ENCODE peak calls at places on chromosomes 3 and 15, in nine cellular contexts. H is A549, Y is colonic mucosa, D is cardiac muscle cell, P is tibial artery, T is HCT116, Q is fibroblast of mammary gland, M is D721Med, V is glutamatergic neuron. Z is an unnamed sample.

GRCh38 chr15:80367094-80367493 is 37.1 kb upstream of the ARNT2 start:
- DNase-seq in Q (peak; percentile 35), D (peak; percentile 52), V (no peak), P (no peak), T (peak; percentile 45), Y (no peak), M (no peak), H (peak; percentile 77), Z (no peak)

GRCh38 chr3:121477589-121477988 is 68.2 kb downstream of the POLQ start:
- DNase-seq in Y (no peak), V (no peak), P (no peak), M (no peak), D (peak; percentile 54), T (no peak), Q (peak; percentile 92), H (no peak), Z (no peak)

GRCh38 chr3:123424321-123424998 is 24.4 kb downstream of the ADCY5 start:
- DNase-seq in T (no peak), Q (no peak), D (no peak), Y (no peak), V (no peak), P (peak; percentile 54), H (no peak), M (no peak), Z (no peak)

GRCh38 chr3:117439812-117440211 is 730.2 kb downstream of the TUSC7 start:
- DNase-seq in Q (peak; percentile 26), P (no peak), V (no peak), Y (no peak), T (no peak), D (peak; percentile 48), M (no peak), H (peak; percentile 24), Z (no peak)

GRCh38 chr15:72168131-72168825 is 29.3 kb downstream of the GRAMD2A start:
- DNase-seq in D (peak; percentile 70), H (no peak), V (no peak), Q (no peak), M (no peak), T (no peak), Y (no peak), P (no peak), Z (no peak)

GRCh38 chr15:48177383-48177874 is 666 bp downstream of the MYEF2 start:
- DNase-seq in H (peak; percentile 48), Q (peak; percentile 53), T (no peak), M (no peak), Y (no peak), P (no peak), D (peak; percentile 30), V (no peak), Z (no peak)

GRCh38 chr15:74328331-74329056 is 39.0 kb downstream of the CYP11A1 start:
- DNase-seq in D (no peak), M (no peak), T (no peak), P (no peak), H (no peak), V (peak; percentile 24), Y (no peak), Q (no peak), Z (no peak)

GRCh38 chr3:148077318-148077923 is 620.3 kb upstream of the AGTR1 start:
- DNase-seq in Y (no peak), D (peak; percentile 39), V (no peak), T (peak; percentile 26), H (peak; percentile 9), M (no peak), Q (peak; percentile 48), P (no peak), Z (no peak)

GRCh38 chr3:70803891-70804290 is 491.5 kb upstream of the MDFIC2 start:
- DNase-seq in H (no peak), Y (no peak), V (no peak), P (no peak), Q (no peak), M (no peak), D (no peak), T (no peak), Z (no peak)
- TF ChIP-seq CTCF in H (no peak), Y (no peak), V (no peak), P (no peak), Q (no peak), M (no peak), D (no peak), T (no peak), Z (no peak)

GRCh38 chr3:138687236-138687635 is 78.7 kb downstream of the FAIM start:
- DNase-seq in Y (no peak), Q (peak; percentile 76), M (no peak), P (no peak), V (no peak), T (no peak), D (no peak), H (no peak), Z (no peak)

GRCh38 chr3:138690036-138690435 is 81.5 kb downstream of the FAIM start:
- DNase-seq in P (no peak), V (no peak), T (no peak), M (no peak), H (no peak), D (no peak), Y (no peak), Q (no peak), Z (no peak)

GRCh38 chr3:138686771-138687221 is 78.2 kb downstream of the FAIM start:
- DNase-seq in D (peak; percentile 91), T (no peak), P (no peak), Q (peak; percentile 82), Y (no peak), H (peak; percentile 52), M (no peak), V (no peak), Z (no peak)

GRCh38 chr3:138692152-138692551 is 83.6 kb downstream of the FAIM start:
- DNase-seq in P (no peak), H (no peak), D (no peak), T (no peak), Q (no peak), Y (no peak), V (no peak), M (no peak), Z (no peak)

GRCh38 chr3:138688871-138689299 is 80.3 kb downstream of the FAIM start:
- DNase-seq in Y (no peak), V (no peak), P (no peak), Q (no peak), T (no peak), M (no peak), H (peak; percentile 39), D (no peak), Z (no peak)
- TF ChIP-seq CTCF in Y (no peak), V (no peak), P (no peak), Q (no peak), T (no peak), M (no peak), H (no peak), D (no peak), Z (no peak)

DNA sequence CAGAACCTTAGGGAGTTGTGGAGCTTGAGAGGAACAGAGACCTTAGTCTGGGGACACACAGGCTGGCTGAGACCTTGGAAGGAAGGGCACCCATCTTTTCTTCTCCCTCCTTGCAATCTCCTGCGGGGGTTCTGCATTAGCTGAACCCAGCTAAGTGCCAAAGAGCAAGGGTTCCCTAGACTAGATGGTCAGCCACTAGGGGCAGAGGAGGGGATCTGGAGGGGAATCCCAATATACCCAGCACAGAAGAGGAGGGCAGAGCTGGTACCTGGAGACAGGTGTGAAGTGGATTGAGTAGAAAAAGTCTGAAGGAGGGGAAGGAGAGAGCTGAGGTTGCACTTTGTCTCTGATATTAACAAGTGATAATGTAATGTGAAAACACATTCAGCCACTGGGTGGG is 212.8 kb downstream of the ADAMTS9 start:
- DNase-seq in Y (no peak), V (no peak), Q (no peak), P (no peak), H (no peak), D (no peak), M (no peak), T (no peak), Z (no peak)
- TF ChIP-seq CTCF in Y (no peak), V (no peak), Q (no peak), P (no peak), H (no peak), D (peak; percentile 13), M (no peak), T (peak; percentile 33), Z (no peak)

DNA sequence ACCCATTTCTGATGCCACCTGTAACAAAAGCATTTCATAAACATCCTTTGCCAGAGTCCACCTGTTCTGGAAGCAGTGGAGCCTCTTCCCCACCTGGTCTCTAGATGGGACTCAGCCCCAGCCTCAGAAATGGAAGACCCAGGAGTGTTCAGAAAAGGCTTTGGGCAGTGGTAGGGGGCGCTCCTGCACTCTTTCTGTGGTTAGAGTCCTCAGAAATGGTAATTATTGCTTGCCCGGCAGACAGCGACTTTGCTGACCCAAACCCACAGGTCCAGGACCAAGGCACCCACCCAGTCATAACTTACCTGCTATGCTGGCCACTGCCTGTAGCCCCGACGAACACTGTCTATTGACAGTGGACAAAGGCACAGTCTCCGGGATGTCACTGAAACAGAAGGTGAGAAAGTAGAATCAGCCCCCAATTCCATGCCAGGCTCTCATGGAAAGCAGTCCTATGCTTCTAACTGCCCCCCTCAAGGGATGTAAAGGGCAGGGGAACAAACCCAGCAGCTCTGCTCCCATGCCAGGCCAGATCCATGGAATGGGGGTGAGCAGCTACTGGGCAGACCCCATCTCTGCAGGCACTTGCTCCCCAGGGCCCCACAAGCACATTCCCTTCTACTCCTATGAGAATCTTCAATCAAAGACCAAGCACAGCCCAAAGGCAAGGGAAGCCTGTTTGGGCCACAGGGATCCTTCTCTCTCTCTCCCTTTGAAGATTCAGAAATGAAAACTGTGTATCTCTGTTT is 5.1 kb downstream of the ACAA1 start:
- DNase-seq in T (no peak), P (peak; percentile 19), M (no peak), D (peak; percentile 56), Q (peak; percentile 47), V (peak; percentile 81), H (peak; percentile 53), Y (peak; percentile 53), Z (peak; percentile 64)
- TF ChIP-seq CTCF in T (peak; percentile 52), P (no peak), M (peak; percentile 51), D (peak; percentile 68), Q (peak; percentile 57), V (peak; percentile 19), H (peak; percentile 56), Y (no peak), Z (no peak)

DNA sequence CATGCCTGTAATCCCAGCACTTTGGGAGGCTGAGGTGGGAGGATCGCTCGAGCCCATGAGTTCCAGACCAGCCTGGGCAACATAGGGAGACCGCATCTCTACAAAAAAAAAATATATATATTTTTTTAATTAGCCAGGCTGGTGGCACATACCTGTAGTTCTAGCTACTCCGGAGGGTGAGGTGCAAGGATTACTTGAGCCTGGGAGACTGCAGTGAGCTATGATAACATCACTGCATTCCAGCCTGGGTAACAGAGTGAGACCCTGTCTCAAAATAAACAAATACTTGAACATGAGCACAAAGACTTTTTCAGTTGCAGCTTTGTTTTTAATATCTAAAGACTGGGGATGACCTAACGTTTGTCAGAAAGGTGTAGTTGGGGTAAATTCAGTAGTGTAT is 31.3 kb upstream of the GATM start:
- DNase-seq in H (no peak), T (no peak), Y (no peak), D (no peak), V (no peak), P (no peak), Q (no peak), M (no peak), Z (no peak)
- TF ChIP-seq CTCF in H (no peak), T (no peak), Y (no peak), D (no peak), V (no peak), P (no peak), Q (no peak), M (no peak), Z (no peak)

GRCh38 chr3:131009698-131010097 is 16.9 kb downstream of the ASTE1 start:
- DNase-seq in V (no peak), Y (no peak), P (no peak), D (no peak), H (no peak), Q (no peak), M (no peak), T (no peak), Z (no peak)
- TF ChIP-seq CTCF in V (no peak), Y (no peak), P (no peak), D (no peak), H (no peak), Q (no peak), M (no peak), T (no peak), Z (no peak)

Z was measured in ascending aorta.